ENCODE peak calls at places on chromosomes 12 and 14, in ten cellular contexts. A is heart left ventricle, I is HCT116, B is ovary, D is body of pancreas, U is Peyer's patch, N is A549, M is transverse colon, Y is prostate gland, O is HepG2. P is an unnamed sample. For H3K4me1, the result is how much of the 10 kb centered on the place peaks cover.

GRCh38 chr12:50220357-50221061 is 53.3 kb upstream of the CERS5 start:
- DNase-seq in A (no peak), I (no peak), B (no peak), D (no peak), U (no peak), N (no peak), M (no peak), Y (peak), O (no peak), P (no peak)

GRCh38 chr14:56555921-56556570 is 23.6 kb upstream of the TMEM260 start:
- DNase-seq in A (no peak), I (peak), B (no peak), D (no peak), U (no peak), N (peak), M (no peak), Y (no peak), O (peak), P (no peak)

GRCh38 chr12:24463392-24463791 is 485.5 kb downstream of the BCAT1 start:
- DNase-seq in A (no peak), I (no peak), B (no peak), D (no peak), U (no peak), N (no peak), M (no peak), Y (no peak), O (no peak), P (no peak)

GRCh38 chr12:66861157-66861750 is 182.4 kb upstream of the GRIP1 start:
- DNase-seq in A (peak), I (peak), B (peak), D (peak), U (peak), N (peak), M (peak), Y (peak), O (peak), P (peak)

GRCh38 chr12:94092516-94093241 is 55.7 kb upstream of the PLXNC1 start:
- DNase-seq in A (no peak), I (no peak), B (no peak), D (no peak), U (no peak), N (no peak), M (no peak), Y (peak), O (no peak), P (no peak)

GRCh38 chr12:106213721-106214121 is 34.1 kb downstream of the CKAP4 start:
- DNase-seq in A (no peak), I (no peak), B (no peak), D (no peak), U (no peak), N (no peak), M (no peak), Y (no peak), O (no peak), P (no peak)

GRCh38 chr12:3311491-3312103 is 179.4 kb upstream of the PRMT8 start:
- DNase-seq in A (no peak), I (no peak), B (no peak), D (no peak), U (no peak), N (no peak), M (no peak), Y (no peak), O (no peak), P (no peak)

GRCh38 chr12:10634427-10634826 is 21.0 kb upstream of the MAGOHB start:
- DNase-seq in A (no peak), I (no peak), B (no peak), D (no peak), U (no peak), N (no peak), M (no peak), Y (no peak), O (peak), P (no peak)

GRCh38 chr12:131438874-131439273 is 272.0 kb upstream of the SFSWAP start:
- DNase-seq in A (no peak), I (no peak), B (no peak), D (no peak), U (no peak), N (no peak), M (no peak), Y (no peak), O (peak), P (peak)
- TF ChIP-seq CTCF in A (no peak), I (peak), B (no peak), D (no peak), U (no peak), N (no peak), M (no peak), Y (no peak), O (peak), P (no peak)

GRCh38 chr14:93184391-93185332 is at the start of the genes LYSET and MOAP1:
- DNase-seq in A (peak), I (no peak), B (peak), D (peak), U (peak), N (peak), M (peak), Y (peak), O (peak), P (peak)
- TF ChIP-seq POLR2A in A (no peak), I (peak), B (peak), D (peak), U (peak), N (peak), M (peak), Y (peak), O (peak), P (no peak)

DNA sequence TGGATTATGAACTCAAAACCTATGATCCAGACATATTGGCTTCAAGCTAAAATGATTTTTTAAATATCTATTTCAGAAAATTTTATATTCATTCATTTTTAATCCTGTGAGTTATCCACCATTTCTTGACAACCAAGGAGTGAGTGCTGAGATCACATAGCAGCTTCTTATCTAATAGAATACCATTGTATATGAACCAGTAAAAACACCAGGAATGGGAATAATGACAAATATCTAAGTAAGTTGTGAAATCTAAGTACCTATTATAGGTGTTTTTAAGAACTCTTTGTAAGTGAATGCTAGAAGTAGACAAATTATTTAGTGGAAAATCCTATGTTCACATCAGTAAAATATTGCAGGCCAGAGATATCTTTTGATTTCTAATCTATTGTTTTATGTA is 8.2 kb downstream of the LUM start:
- DNase-seq in A (no peak), I (no peak), B (no peak), D (no peak), U (no peak), N (no peak), M (no peak), Y (no peak), O (no peak), P (no peak)
- H3K4me1 ChIP-seq in A (under half), I (under half), B (under half), D (under half), U (under half), N (under half), M (under half), Y (under half), O (under half), P (under half)

GRCh38 chr14:87816421-87816820 is 176.6 kb downstream of the GALC start:
- DNase-seq in A (no peak), I (no peak), B (no peak), D (no peak), U (no peak), N (no peak), M (no peak), Y (no peak), O (no peak), P (no peak)
- TF ChIP-seq CTCF in A (no peak), I (no peak), B (no peak), D (no peak), U (no peak), N (no peak), M (no peak), Y (no peak), O (no peak), P (no peak)

DNA sequence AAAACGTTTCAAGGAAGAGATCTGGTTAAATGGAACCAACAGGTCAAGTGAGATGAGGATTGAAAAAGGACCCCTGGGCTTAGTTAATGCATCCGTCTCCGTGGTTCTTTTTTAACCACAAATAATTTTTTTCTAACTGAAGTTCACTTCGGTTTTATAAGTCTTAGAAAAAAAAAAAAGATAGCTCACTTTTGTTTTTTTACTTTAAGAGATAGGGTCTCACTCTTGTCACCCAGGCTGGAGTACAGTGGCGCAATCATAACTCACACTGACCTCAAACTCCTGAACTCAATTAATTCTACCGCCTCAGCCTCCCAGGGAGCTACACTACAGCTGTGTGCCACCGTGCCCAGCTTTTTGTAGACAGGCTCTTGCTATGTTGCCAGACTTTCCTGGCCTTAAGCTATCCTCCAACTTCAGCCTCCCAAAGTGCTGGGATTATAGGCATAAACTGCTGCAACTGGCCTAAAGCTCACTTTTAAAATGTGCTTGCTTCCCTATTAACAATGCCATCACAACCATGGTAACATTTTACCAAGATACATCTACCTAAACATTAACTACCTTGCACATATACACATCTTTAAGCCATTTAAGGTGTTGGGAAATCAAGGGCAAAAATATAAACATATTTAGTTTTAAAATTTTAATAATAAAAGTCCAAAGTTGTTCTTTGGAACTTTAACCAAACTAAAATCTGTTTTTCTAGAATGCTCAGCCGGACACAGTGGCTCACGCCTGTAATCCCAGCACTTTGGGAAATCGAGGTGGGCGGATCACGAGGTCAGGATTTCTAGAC is 11.6 kb downstream of the HNRNPC start:
- DNase-seq in A (no peak), I (no peak), B (no peak), D (no peak), U (no peak), N (no peak), M (no peak), Y (no peak), O (no peak), P (no peak)
- TF ChIP-seq POLR2A in A (no peak), I (no peak), B (no peak), D (no peak), U (no peak), N (no peak), M (no peak), Y (no peak), O (no peak), P (no peak)